ENCODE peak calls at places on chromosome 22, in ten cellular contexts. S, M, J, H, U, E, Q, N, G and Z are unnamed samples.

GRCh38 chr22:46976130-46976529 is 213.7 kb downstream of the TBC1D22A start:
- DNase-seq in S (no peak), M (no peak), J (no peak), H (no peak), U (no peak), E (no peak), Q (no peak), N (no peak), G (no peak), Z (no peak)

GRCh38 chr22:29480512-29481264 is 670 bp downstream of the NEFH start:
- DNase-seq in S (peak; percentile 5), M (peak; percentile 82), J (peak; percentile 78), H (no peak), U (no peak), E (no peak), Q (peak; percentile 57), N (peak; percentile 20), G (peak; percentile 79), Z (no peak)

GRCh38 chr22:23509571-23510302 is 70.4 kb downstream of the IGLL1 start:
- DNase-seq in S (peak; percentile 39), M (peak; percentile 73), J (no peak), H (no peak), U (no peak), E (no peak), Q (peak; percentile 65), N (no peak), G (no peak), Z (no peak)

GRCh38 chr22:50316114-50317065 is 8.9 kb upstream of the PLXNB2 start:
- DNase-seq in S (no peak), M (no peak), J (no peak), H (no peak), U (no peak), E (no peak), Q (peak; percentile 7), N (no peak), G (peak; percentile 14), Z (no peak)

GRCh38 chr22:25492950-25493790 is 71.3 kb upstream of the GRK3 start:
- DNase-seq in S (no peak), M (no peak), J (no peak), H (no peak), U (no peak), E (no peak), Q (peak; percentile 94), N (peak; percentile 10), G (no peak), Z (no peak)

GRCh38 chr22:41682033-41682807 is 6.4 kb downstream of the SNU13 start:
- DNase-seq in S (peak; percentile 66), M (peak; percentile 77), J (peak; percentile 81), H (peak; percentile 86), U (peak; percentile 67), E (peak; percentile 76), Q (peak; percentile 85), N (peak; percentile 85), G (peak; percentile 89), Z (peak; percentile 56)

GRCh38 chr22:40416267-40416570 is 45.8 kb downstream of the SGSM3 start:
- DNase-seq in S (no peak), M (no peak), J (no peak), H (no peak), U (no peak), E (no peak), Q (no peak), N (no peak), G (no peak), Z (no peak)

GRCh38 chr22:19837915-19838314 is 16.8 kb downstream of the GNB1L start:
- DNase-seq in S (no peak), M (no peak), J (no peak), H (no peak), U (no peak), E (no peak), Q (no peak), N (no peak), G (no peak), Z (no peak)

GRCh38 chr22:36334838-36335603 is 52.7 kb downstream of the MYH9 start:
- DNase-seq in S (no peak), M (no peak), J (no peak), H (peak; percentile 81), U (no peak), E (no peak), Q (peak; percentile 42), N (peak; percentile 67), G (no peak), Z (no peak)

GRCh38 chr22:29341056-29341848 is 25.8 kb upstream of the RASL10A start:
- DNase-seq in S (no peak), M (no peak), J (no peak), H (no peak), U (no peak), E (no peak), Q (no peak), N (no peak), G (no peak), Z (no peak)

GRCh38 chr22:38614331-38615122 is 41.7 kb downstream of the FAM227A start:
- DNase-seq in S (no peak), M (no peak), J (no peak), H (no peak), U (no peak), E (no peak), Q (no peak), N (no peak), G (no peak), Z (no peak)

GRCh38 chr22:27962268-27963191 is 43.5 kb upstream of the PITPNB start:
- DNase-seq in S (peak; percentile 26), M (no peak), J (no peak), H (no peak), U (no peak), E (no peak), Q (no peak), N (no peak), G (peak; percentile 21), Z (no peak)

GRCh38 chr22:49148895-49149418 is 678.7 kb downstream of the BRD1 start:
- DNase-seq in S (no peak), M (no peak), J (no peak), H (no peak), U (no peak), E (no peak), Q (no peak), N (no peak), G (no peak), Z (no peak)

GRCh38 chr22:46148885-46149492 is 1.3 kb upstream of the PPARA start:
- DNase-seq in S (no peak), M (no peak), J (no peak), H (no peak), U (no peak), E (peak; percentile 15), Q (no peak), N (peak; percentile 15), G (no peak), Z (no peak)

GRCh38 chr22:17102297-17102667 is 17.5 kb downstream of the IL17RA start:
- DNase-seq in S (no peak), M (no peak), J (no peak), H (peak; percentile 9), U (no peak), E (no peak), Q (no peak), N (no peak), G (no peak), Z (no peak)

GRCh38 chr22:48071305-48071704 is 1308.9 kb downstream of the TBC1D22A start:
- DNase-seq in S (no peak), M (no peak), J (no peak), H (no peak), U (no peak), E (no peak), Q (no peak), N (no peak), G (no peak), Z (no peak)

GRCh38 chr22:41361716-41362310 is 19.9 kb upstream of the TEF start:
- DNase-seq in S (no peak), M (no peak), J (no peak), H (peak; percentile 17), U (no peak), E (no peak), Q (no peak), N (no peak), G (no peak), Z (no peak)

GRCh38 chr22:44020981-44021380 is 3.1 kb upstream of the PARVB start:
- DNase-seq in S (no peak), M (no peak), J (no peak), H (peak; percentile 22), U (no peak), E (no peak), Q (no peak), N (no peak), G (no peak), Z (no peak)

GRCh38 chr22:46087816-46088277 is 62.5 kb upstream of the PPARA start:
- DNase-seq in S (peak; percentile 74), M (no peak), J (peak; percentile 85), H (peak; percentile 79), U (no peak), E (no peak), Q (peak; percentile 98), N (peak; percentile 94), G (peak; percentile 81), Z (no peak)

GRCh38 chr22:22352376-22352999 is 107.9 kb downstream of the VPREB1 start:
- DNase-seq in S (no peak), M (no peak), J (no peak), H (no peak), U (no peak), E (no peak), Q (no peak), N (no peak), G (no peak), Z (no peak)

GRCh38 chr22:19121631-19122142 is 525 bp downstream of the DGCR2 start:
- DNase-seq in S (no peak), M (peak; percentile 68), J (peak; percentile 60), H (peak; percentile 65), U (no peak), E (no peak), Q (peak; percentile 54), N (peak; percentile 74), G (peak; percentile 71), Z (no peak)

GRCh38 chr22:40856513-40857308 is at the start of the genes ST13 and XPNPEP3:
- DNase-seq in S (peak; percentile 92), M (peak; percentile 96), J (peak; percentile 80), H (peak; percentile 96), U (peak; percentile 75), E (peak; percentile 96), Q (peak; percentile 97), N (peak; percentile 99), G (peak; percentile 95), Z (peak; percentile 76)

GRCh38 chr22:21865041-21865440 is 2.4 kb downstream of the MAPK1 start:
- DNase-seq in S (peak; percentile 74), M (peak; percentile 20), J (no peak), H (peak; percentile 57), U (no peak), E (no peak), Q (peak; percentile 43), N (peak; percentile 54), G (no peak), Z (no peak)